ENCODE peak calls at places on chromosomes 3 and 15, in five cellular contexts. O is body of pancreas, W is prostate gland, R is GM23248, F is fibroblast of the aortic adventitia. N is an unnamed sample.

GRCh38 chr3:156594229-156594683 is 39.3 kb upstream of the SSR3 start:
- DNase-seq in W (no peak), O (peak; percentile 28), R (peak; percentile 32), F (peak; percentile 16), N (no peak)

GRCh38 chr3:187906416-187906815 is 161.1 kb upstream of the BCL6 start:
- DNase-seq in R (no peak), O (no peak), F (no peak), W (no peak), N (no peak)

GRCh38 chr3:97841304-97841703 is 19.5 kb downstream of the CRYBG3 start:
- DNase-seq in R (no peak), F (no peak), W (no peak), O (no peak), N (no peak)

GRCh38 chr15:68268405-68268804 is 9.1 kb upstream of the FEM1B start:
- DNase-seq in R (no peak), F (no peak), O (no peak), W (no peak), N (no peak)

GRCh38 chr3:59451041-59451763 is 401.4 kb upstream of the CFAP20DC start:
- DNase-seq in R (no peak), O (peak; percentile 41), W (no peak), F (peak; percentile 2), N (no peak)

GRCh38 chr3:128585974-128586373 is 64.6 kb downstream of the RPN1 start:
- DNase-seq in R (peak; percentile 75), W (no peak), O (no peak), F (peak; percentile 24), N (no peak)

GRCh38 chr15:92839696-92840095 is 60.4 kb upstream of the CHD2 start:
- DNase-seq in F (no peak), O (peak; percentile 28), R (no peak), W (no peak), N (no peak)

GRCh38 chr3:194827486-194827885 is 141.8 kb downstream of the FAM43A start:
- DNase-seq in W (no peak), R (no peak), F (no peak), O (no peak), N (no peak)

GRCh38 chr3:172102123-172102882 is 62.9 kb downstream of the FNDC3B start:
- DNase-seq in W (no peak), R (no peak), O (peak; percentile 74), F (no peak), N (no peak)

GRCh38 chr15:25611603-25612002 is 172.8 kb upstream of the UBE3A start:
- DNase-seq in W (no peak), O (no peak), R (peak; percentile 79), F (peak; percentile 22), N (no peak)

GRCh38 chr3:29649815-29650547 is 369.1 kb downstream of the RBMS3 start:
- DNase-seq in O (peak; percentile 15), F (peak; percentile 25), W (no peak), R (peak; percentile 11), N (no peak)

GRCh38 chr3:185942396-185942795 is 4.6 kb upstream of the TRA2B start:
- DNase-seq in R (no peak), O (no peak), W (no peak), F (no peak), N (no peak)

GRCh38 chr15:101499863-101500713 is 10.6 kb upstream of the PCSK6 start:
- DNase-seq in W (peak; percentile 82), O (peak; percentile 98), R (peak; percentile 15), F (no peak), N (peak; percentile 89)

GRCh38 chr3:169118666-169119370 is 544.7 kb downstream of the MECOM start:
- DNase-seq in F (no peak), R (peak; percentile 49), O (no peak), W (no peak), N (no peak)

GRCh38 chr15:22942877-22943276 is 37.3 kb downstream of the CYFIP1 start:
- DNase-seq in O (peak; percentile 38), F (no peak), W (no peak), R (no peak), N (no peak)

GRCh38 chr3:111594205-111594604 is 941 bp downstream of the ZBED2 start:
- DNase-seq in O (no peak), F (peak; percentile 81), R (peak; percentile 84), W (no peak), N (no peak)

GRCh38 chr3:52707585-52707984 is 1.7 kb downstream of the SPCS1 start:
- DNase-seq in O (no peak), W (no peak), F (no peak), R (no peak), N (no peak)
- H3K4me3 ChIP-seq in O (no peak overlapping the region), W (no peak overlapping the region), F (peak overlapping the region; percentile 98), R (peak overlapping the region; percentile 99), N (no peak overlapping the region)

GRCh38 chr15:41774062-41774872 is at the start of gene MAPKBP1:
- DNase-seq in O (peak; percentile 99), F (peak; percentile 97), R (peak; percentile 99), W (peak; percentile 97), N (peak; percentile 99)

GRCh38 chr15:41774873-41775417 is 661 bp downstream of the MAPKBP1 start:
- DNase-seq in R (no peak), F (no peak), W (no peak), O (no peak), N (no peak)

GRCh38 chr15:41773729-41774061 is 589 bp upstream of the MAPKBP1 start:
- DNase-seq in R (no peak), O (no peak), F (no peak), W (no peak), N (no peak)

GRCh38 chr15:41772720-41773331 is 1.5 kb upstream of the MAPKBP1 start:
- DNase-seq in F (peak; percentile 83), O (peak; percentile 71), R (peak; percentile 88), W (peak; percentile 54), N (peak; percentile 91)

GRCh38 chr15:41773332-41773728 is 954 bp upstream of the MAPKBP1 start:
- DNase-seq in W (no peak), O (no peak), R (no peak), F (no peak), N (no peak)
- H3K4me3 ChIP-seq in W (no peak overlapping the region), O (no peak overlapping the region), R (peak overlapping the region; percentile 86), F (peak overlapping the region; percentile 76), N (peak overlapping the region; percentile 90)

GRCh38 chr3:56818156-56818985 is 16.6 kb upstream of the ARHGEF3 start:
- DNase-seq in R (no peak), O (no peak), W (no peak), F (no peak), N (no peak)
- H3K4me3 ChIP-seq in R (no peak overlapping the region), O (no peak overlapping the region), W (no peak overlapping the region), F (no peak overlapping the region), N (no peak overlapping the region)

GRCh38 chr15:89358435-89358754 is 23.8 kb upstream of the POLG start:
- DNase-seq in F (no peak), W (no peak), O (no peak), R (no peak), N (no peak)
- H3K4me3 ChIP-seq in F (no peak overlapping the region), W (peak overlapping the region; percentile 21), O (no peak overlapping the region), R (peak overlapping the region; percentile 79), N (peak overlapping the region; percentile 51)

DNA sequence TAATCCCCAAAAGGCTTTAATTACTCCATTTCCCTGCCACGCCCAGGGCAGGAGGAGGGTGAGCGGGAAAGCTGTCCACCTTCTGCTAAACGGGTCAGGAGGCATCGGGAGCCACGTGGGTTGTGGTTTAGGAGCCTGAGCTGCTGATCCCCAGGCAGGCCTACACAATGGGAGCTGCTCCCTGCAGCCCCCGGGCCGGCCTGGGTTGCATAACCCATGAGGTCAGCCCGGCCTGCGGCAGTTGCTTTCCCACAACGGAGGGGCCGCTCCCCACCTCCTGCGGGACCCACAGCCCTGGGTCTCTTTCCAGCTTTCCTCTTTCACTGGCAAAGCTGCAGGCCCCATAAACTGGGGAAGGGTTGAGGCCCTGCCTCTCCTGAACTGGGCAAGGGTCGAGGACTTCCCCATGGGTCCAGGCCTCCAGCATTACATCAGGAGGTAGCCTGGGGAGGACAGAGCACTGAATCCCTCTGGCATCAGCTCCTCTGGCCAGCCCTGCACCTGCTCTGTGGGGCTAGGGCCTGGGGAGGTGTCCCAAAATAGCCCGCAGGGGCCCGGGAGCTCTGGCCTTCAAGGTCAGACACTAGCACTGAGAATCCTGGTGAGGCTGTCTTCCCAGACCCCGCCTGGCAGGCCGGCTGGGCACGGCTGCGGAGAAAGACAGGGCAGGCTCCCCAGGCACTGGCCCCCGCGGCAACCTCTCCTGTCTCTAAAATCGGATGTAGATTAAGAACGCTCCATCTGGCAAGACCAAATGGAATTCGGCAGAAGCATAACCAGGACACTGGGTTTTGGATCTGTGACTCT is 47.3 kb downstream of the ZDHHC19 start:
- DNase-seq in O (peak; percentile 27), W (no peak), R (no peak), F (peak; percentile 17), N (no peak)
- H3K4me3 ChIP-seq in O (no peak overlapping the region), W (no peak overlapping the region), R (no peak overlapping the region), F (no peak overlapping the region), N (no peak overlapping the region)

GRCh38 chr3:50588759-50589433 is 19.6 kb downstream of the HEMK1 start:
- DNase-seq in W (no peak), F (peak; percentile 38), O (no peak), R (peak; percentile 68), N (no peak)
- H3K4me3 ChIP-seq in W (no peak overlapping the region), F (no peak overlapping the region), O (no peak overlapping the region), R (no peak overlapping the region), N (no peak overlapping the region)

GRCh38 chr15:89091667-89092220 is 3.5 kb downstream of the ABHD2 start:
- DNase-seq in R (no peak), F (no peak), W (no peak), O (no peak), N (no peak)
- H3K4me3 ChIP-seq in R (no peak overlapping the region), F (peak overlapping the region; percentile 32), W (peak overlapping the region; percentile 88), O (no peak overlapping the region), N (peak overlapping the region; percentile 90)

DNA sequence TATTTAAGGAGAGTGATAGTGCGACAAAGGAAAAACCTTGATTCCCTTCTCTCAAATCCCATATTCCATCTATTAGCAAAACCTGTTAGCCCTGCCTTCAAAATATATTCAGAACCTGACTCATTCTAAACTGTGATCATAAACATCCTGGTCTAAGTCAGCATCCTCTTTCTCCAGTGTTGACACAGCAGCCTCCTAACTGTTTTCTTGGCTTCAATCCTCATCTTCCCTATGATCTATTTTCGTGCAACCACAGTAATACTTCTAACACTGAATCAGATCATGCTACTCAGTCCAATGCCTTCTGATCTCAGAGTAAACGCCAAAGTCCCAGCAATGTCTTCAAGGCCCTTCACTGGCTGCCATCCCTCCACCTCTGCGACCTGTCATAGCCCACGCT is 785.1 kb downstream of the EDEM1 start:
- DNase-seq in O (no peak), W (no peak), F (no peak), R (no peak), N (no peak)
- H3K4me3 ChIP-seq in O (no peak overlapping the region), W (no peak overlapping the region), F (no peak overlapping the region), R (no peak overlapping the region), N (no peak overlapping the region)

DNA sequence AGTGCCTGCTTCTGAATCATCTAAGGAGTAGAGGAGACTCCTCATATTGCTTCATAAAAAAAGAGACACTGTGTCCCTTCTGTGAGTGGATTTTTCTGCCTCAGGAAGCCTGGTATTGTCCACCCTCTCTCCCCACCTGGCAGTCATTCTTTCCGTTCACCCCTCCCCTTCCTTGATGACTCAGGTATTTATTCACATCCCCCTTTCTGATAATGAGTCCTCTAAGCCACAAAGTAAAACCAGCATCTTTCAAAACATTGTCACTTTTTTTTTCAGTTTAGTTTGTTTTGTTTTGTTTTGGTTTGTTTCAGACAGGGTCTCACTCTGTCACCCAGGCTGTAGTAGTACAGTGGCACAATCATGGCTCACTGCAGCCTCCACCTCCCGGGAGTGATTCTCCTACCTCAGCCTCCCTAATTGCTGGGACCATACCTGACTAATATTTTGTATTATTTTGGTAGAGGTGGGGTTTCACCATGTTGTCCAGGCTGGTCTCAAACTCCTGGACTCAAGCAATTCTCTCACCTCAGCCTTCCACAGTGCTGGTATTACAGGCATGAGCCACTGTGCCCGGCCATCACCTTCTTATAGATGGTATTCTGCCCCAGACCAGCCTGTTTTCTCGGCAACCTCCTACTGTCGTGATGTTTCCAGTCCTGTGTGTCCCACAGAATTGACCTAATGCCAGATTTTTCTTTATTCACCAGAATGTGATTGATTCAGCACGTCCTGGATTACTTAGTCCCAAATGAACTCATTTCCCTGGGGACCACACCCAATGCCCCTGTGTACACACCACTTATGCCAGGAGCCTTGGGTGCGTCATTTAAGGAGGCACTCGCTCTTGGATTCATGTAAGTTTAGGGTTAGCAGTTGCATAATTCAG is 65.0 kb upstream of the UBE2E1 start:
- DNase-seq in F (peak; percentile 46), W (no peak), O (peak; percentile 38), R (peak; percentile 64), N (no peak)
- H3K4me3 ChIP-seq in F (no peak overlapping the region), W (no peak overlapping the region), O (no peak overlapping the region), R (no peak overlapping the region), N (no peak overlapping the region)